ENCODE peak calls at places on chromosome 1, in four cellular contexts. One of them, this sample, is unnamed. For H3K36me3, the result is how much of the 10 kb centered on the place peaks cover.

GRCh38 chr1:147651466-147651865 is 18.9 kb downstream of the ACP6 start:
- DNase-seq in HCT116: no peak
- DNase-seq in kidney epithelial cell: peak
- DNase-seq in ascending aorta: no peak
- DNase-seq in this sample: no peak

GRCh38 chr1:152186556-152187285 is 27.7 kb upstream of the RPTN start:
- DNase-seq in kidney epithelial cell: no peak
- DNase-seq in HCT116: no peak
- DNase-seq in ascending aorta: no peak
- DNase-seq in this sample: no peak

GRCh38 chr1:115828101-115829022 is 12.6 kb downstream of the NHLH2 start:
- DNase-seq in HCT116: no peak
- DNase-seq in ascending aorta: no peak
- DNase-seq in kidney epithelial cell: no peak
- DNase-seq in this sample: peak

GRCh38 chr1:42239555-42239954 is 75.0 kb upstream of the GUCA2A start:
- DNase-seq in kidney epithelial cell: no peak
- DNase-seq in HCT116: no peak
- DNase-seq in ascending aorta: no peak
- DNase-seq in this sample: no peak

GRCh38 chr1:185816460-185816859 is 82.3 kb downstream of the HMCN1 start:
- DNase-seq in kidney epithelial cell: no peak
- DNase-seq in HCT116: no peak
- DNase-seq in ascending aorta: no peak
- DNase-seq in this sample: no peak

GRCh38 chr1:75723989-75724471 is 479 bp upstream of the ACADM start:
- DNase-seq in HCT116: peak
- DNase-seq in kidney epithelial cell: peak
- DNase-seq in ascending aorta: peak
- DNase-seq in this sample: peak

GRCh38 chr1:182996816-182997215 is 26.4 kb upstream of the LAMC1 start:
- DNase-seq in kidney epithelial cell: no peak
- DNase-seq in HCT116: no peak
- DNase-seq in ascending aorta: no peak
- DNase-seq in this sample: no peak

GRCh38 chr1:9289090-9289534 is 3.6 kb upstream of the SPSB1 start:
- DNase-seq in kidney epithelial cell: no peak
- DNase-seq in ascending aorta: peak
- DNase-seq in HCT116: peak
- DNase-seq in this sample: peak

GRCh38 chr1:42934111-42934510 is 24.6 kb downstream of the SLC2A1 start:
- DNase-seq in ascending aorta: peak
- DNase-seq in HCT116: no peak
- DNase-seq in kidney epithelial cell: no peak
- DNase-seq in this sample: no peak

GRCh38 chr1:156803086-156803851 is 13.4 kb downstream of the SH2D2A start:
- DNase-seq in kidney epithelial cell: no peak
- DNase-seq in HCT116: no peak
- DNase-seq in ascending aorta: no peak
- DNase-seq in this sample: no peak

GRCh38 chr1:156802421-156802820 is 14.2 kb downstream of the SH2D2A start:
- DNase-seq in kidney epithelial cell: no peak
- DNase-seq in ascending aorta: no peak
- DNase-seq in HCT116: no peak
- DNase-seq in this sample: no peak

GRCh38 chr1:156804026-156804425 is 12.6 kb downstream of the SH2D2A start:
- DNase-seq in HCT116: no peak
- DNase-seq in kidney epithelial cell: no peak
- DNase-seq in ascending aorta: no peak
- DNase-seq in this sample: no peak

GRCh38 chr1:156804572-156805243 is 11.9 kb downstream of the SH2D2A start:
- DNase-seq in HCT116: no peak
- DNase-seq in ascending aorta: no peak
- DNase-seq in kidney epithelial cell: no peak
- DNase-seq in this sample: no peak

GRCh38 chr1:156801409-156802121 is 15.1 kb downstream of the SH2D2A start:
- DNase-seq in ascending aorta: no peak
- DNase-seq in HCT116: no peak
- DNase-seq in kidney epithelial cell: no peak
- DNase-seq in this sample: no peak
- H3K36me3 ChIP-seq in ascending aorta: half or more
- H3K36me3 ChIP-seq in HCT116: under half
- H3K36me3 ChIP-seq in kidney epithelial cell: under half
- H3K36me3 ChIP-seq in this sample: under half

DNA sequence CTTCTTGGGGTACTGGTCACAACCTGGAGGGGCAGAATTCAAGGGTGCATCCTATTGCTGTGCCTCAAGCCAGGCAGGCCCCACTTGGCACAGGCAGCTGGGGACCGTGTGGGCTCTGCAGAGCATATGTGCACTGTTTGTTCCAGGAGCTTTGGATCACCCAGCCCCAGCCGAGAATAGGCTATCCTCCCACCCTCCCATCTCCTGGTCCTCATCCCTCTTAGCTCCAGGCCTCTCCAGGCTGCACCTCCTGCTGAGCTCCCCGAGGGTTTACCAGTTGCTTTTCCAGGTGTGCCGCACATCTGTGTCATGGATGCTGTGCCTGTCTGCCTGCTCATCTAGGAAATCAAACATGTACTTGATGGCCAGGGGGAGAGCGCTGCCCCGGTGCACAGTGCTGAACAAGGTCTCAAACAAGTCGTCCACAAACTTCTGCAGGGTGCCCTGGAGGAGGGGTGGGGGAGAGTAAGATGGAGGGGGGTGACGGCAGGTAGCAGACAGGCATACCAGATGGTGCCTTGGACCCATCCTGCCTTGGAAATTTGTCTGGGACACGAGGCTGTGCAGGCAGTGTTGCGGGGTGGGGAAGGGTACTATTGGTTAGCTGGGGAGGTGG is 120.5 kb upstream of the CD34 start:
- DNase-seq in kidney epithelial cell: no peak
- DNase-seq in ascending aorta: no peak
- DNase-seq in HCT116: no peak
- DNase-seq in this sample: no peak
- H3K36me3 ChIP-seq in kidney epithelial cell: under half
- H3K36me3 ChIP-seq in ascending aorta: half or more
- H3K36me3 ChIP-seq in HCT116: under half
- H3K36me3 ChIP-seq in this sample: under half

GRCh38 chr1:21859669-21860179 is 47.7 kb downstream of the LDLRAD2 start:
- DNase-seq in kidney epithelial cell: no peak
- DNase-seq in HCT116: no peak
- DNase-seq in ascending aorta: no peak
- DNase-seq in this sample: no peak
- H3K36me3 ChIP-seq in kidney epithelial cell: under half
- H3K36me3 ChIP-seq in HCT116: under half
- H3K36me3 ChIP-seq in ascending aorta: half or more
- H3K36me3 ChIP-seq in this sample: half or more

GRCh38 chr1:32365445-32365844 is 3.1 kb downstream of the TSSK3 start:
- DNase-seq in HCT116: no peak
- DNase-seq in kidney epithelial cell: no peak
- DNase-seq in ascending aorta: no peak
- DNase-seq in this sample: no peak
- H3K36me3 ChIP-seq in HCT116: under half
- H3K36me3 ChIP-seq in kidney epithelial cell: under half
- H3K36me3 ChIP-seq in ascending aorta: half or more
- H3K36me3 ChIP-seq in this sample: under half

GRCh38 chr1:228083871-228084278 is 1.4 kb downstream of the ARF1 start:
- DNase-seq in kidney epithelial cell: no peak
- DNase-seq in HCT116: no peak
- DNase-seq in ascending aorta: no peak
- DNase-seq in this sample: peak
- H3K36me3 ChIP-seq in kidney epithelial cell: under half
- H3K36me3 ChIP-seq in HCT116: under half
- H3K36me3 ChIP-seq in ascending aorta: under half
- H3K36me3 ChIP-seq in this sample: under half

DNA sequence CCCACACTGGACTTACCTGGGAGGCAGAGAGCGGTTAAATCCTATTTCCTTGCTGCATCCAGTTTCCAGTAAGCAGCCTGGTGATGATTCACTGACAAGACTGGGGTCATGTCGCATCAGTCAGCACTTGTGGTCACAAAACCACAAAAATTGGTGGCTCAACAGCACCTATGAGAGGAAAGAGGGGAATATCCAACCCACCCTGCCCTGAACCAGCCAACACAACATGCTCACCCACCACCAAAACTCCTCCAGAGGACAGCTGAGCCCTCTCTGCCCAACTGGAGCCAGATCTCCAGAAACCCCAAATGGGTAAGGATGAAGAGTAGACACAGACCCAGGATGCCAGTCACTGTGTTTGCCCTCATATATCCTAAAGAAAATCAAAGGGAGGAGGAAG is 64.1 kb downstream of the CD46 start:
- DNase-seq in ascending aorta: peak
- DNase-seq in HCT116: no peak
- DNase-seq in kidney epithelial cell: no peak
- DNase-seq in this sample: no peak
- H3K36me3 ChIP-seq in ascending aorta: half or more
- H3K36me3 ChIP-seq in HCT116: under half
- H3K36me3 ChIP-seq in kidney epithelial cell: under half
- H3K36me3 ChIP-seq in this sample: under half

GRCh38 chr1:36389960-36390359 is 4.2 kb upstream of the STK40 start:
- DNase-seq in kidney epithelial cell: no peak
- DNase-seq in HCT116: no peak
- DNase-seq in ascending aorta: no peak
- DNase-seq in this sample: no peak

GRCh38 chr1:36393686-36394085 is 4.0 kb downstream of the LSM10 start:
- DNase-seq in ascending aorta: no peak
- DNase-seq in HCT116: no peak
- DNase-seq in kidney epithelial cell: no peak
- DNase-seq in this sample: no peak

GRCh38 chr1:36390411-36390810 is 4.7 kb upstream of the STK40 start:
- DNase-seq in ascending aorta: no peak
- DNase-seq in kidney epithelial cell: no peak
- DNase-seq in HCT116: no peak
- DNase-seq in this sample: no peak

GRCh38 chr1:36391271-36391670 is 5.5 kb upstream of the STK40 start:
- DNase-seq in ascending aorta: no peak
- DNase-seq in HCT116: no peak
- DNase-seq in kidney epithelial cell: no peak
- DNase-seq in this sample: no peak

GRCh38 chr1:36392836-36393235 is 4.9 kb downstream of the LSM10 start:
- DNase-seq in HCT116: no peak
- DNase-seq in ascending aorta: no peak
- DNase-seq in kidney epithelial cell: no peak
- DNase-seq in this sample: no peak
- H3K36me3 ChIP-seq in HCT116: under half
- H3K36me3 ChIP-seq in ascending aorta: under half
- H3K36me3 ChIP-seq in kidney epithelial cell: under half
- H3K36me3 ChIP-seq in this sample: under half

DNA sequence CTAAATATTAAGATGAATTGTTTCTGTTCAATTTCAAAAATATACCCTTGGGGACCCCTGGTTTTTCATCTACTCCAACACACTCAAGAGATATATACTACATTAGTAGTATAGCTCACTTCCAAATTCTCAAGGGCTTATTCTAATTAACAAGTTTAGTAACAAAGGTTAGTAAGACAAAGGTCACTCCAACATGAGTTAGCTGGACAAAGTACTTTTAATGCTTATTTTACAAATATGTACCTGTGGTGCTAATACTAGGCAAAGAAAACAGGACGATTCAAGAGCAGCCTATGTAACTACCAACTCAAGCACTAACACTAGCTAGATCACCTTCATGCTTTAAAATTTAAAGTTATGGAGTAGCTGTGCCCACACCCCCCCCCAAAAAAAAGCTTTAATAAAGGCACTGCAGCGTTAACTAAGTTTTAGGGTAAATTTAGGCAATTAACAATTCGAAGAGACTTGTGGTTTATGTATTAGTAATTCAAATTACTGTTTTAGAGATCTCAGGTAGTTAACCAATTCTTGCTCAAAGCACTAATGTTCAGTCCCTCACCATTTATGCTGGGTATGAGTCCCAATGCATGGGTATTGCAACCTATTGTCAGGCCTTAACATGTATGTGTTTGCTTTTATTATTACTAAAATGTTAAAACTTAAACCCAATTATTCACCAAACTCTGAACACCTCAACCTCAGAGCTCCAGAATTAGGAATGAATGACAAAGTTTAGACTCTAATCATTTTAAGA is 14.1 kb downstream of the HNRNPU start:
- DNase-seq in ascending aorta: no peak
- DNase-seq in HCT116: no peak
- DNase-seq in kidney epithelial cell: no peak
- DNase-seq in this sample: no peak
- H3K36me3 ChIP-seq in ascending aorta: half or more
- H3K36me3 ChIP-seq in HCT116: half or more
- H3K36me3 ChIP-seq in kidney epithelial cell: under half
- H3K36me3 ChIP-seq in this sample: under half

DNA sequence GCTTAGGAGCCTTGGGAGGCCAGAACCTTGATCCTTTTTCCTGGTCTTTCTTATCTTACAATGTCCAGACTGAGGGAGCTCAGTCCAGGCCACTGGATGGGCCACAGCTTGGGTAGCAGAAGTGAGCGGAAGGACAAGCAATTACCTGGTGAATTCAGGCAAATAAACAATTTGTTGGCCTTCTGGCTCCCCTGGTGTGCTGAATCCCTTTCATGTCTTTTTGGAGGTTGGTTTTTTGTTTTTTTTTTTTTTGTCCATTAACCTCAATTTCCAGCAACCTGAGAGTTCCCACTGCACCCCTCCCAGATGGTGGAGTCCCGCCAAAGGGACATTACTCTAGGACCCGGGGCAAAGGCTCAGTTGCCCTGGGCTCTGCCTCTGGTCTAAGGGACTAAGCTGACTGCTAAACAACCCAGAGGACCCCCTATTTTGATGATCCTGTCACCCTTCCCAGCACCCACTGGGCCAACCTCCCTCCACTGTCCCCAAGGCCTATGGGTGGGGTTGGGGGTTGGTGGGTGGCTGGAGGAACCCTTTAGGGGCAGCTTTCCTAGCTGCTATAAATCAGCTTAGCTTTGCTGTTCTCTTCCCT is 85.5 kb downstream of the KCND3 start:
- DNase-seq in HCT116: no peak
- DNase-seq in ascending aorta: no peak
- DNase-seq in kidney epithelial cell: no peak
- DNase-seq in this sample: no peak
- H3K36me3 ChIP-seq in HCT116: under half
- H3K36me3 ChIP-seq in ascending aorta: under half
- H3K36me3 ChIP-seq in kidney epithelial cell: under half
- H3K36me3 ChIP-seq in this sample: under half

This sample was measured in psoas muscle.